ENCODE peak calls at places on chromosomes 5 and 9, in six cellular contexts. One of them, this sample, is unnamed. For H3K36me3, the result is how much of the 10 kb centered on the place peaks cover.

GRCh38 chr9:133105461-133105770 is 15.6 kb downstream of the RALGDS start:
- DNase-seq in HCT116: no peak
- DNase-seq in IMR-90: no peak
- DNase-seq in aorta: no peak
- DNase-seq in tibial artery: peak
- DNase-seq in cardiac muscle cell: no peak
- DNase-seq in this sample: no peak

GRCh38 chr5:119411291-119411934 is 40.9 kb upstream of the HSD17B4 start:
- DNase-seq in HCT116: no peak
- DNase-seq in IMR-90: peak
- DNase-seq in aorta: no peak
- DNase-seq in tibial artery: no peak
- DNase-seq in cardiac muscle cell: no peak
- DNase-seq in this sample: no peak

GRCh38 chr5:14759744-14760547 is 95.4 kb downstream of the OTULIN start:
- DNase-seq in HCT116: no peak
- DNase-seq in IMR-90: no peak
- DNase-seq in aorta: no peak
- DNase-seq in tibial artery: no peak
- DNase-seq in cardiac muscle cell: no peak
- DNase-seq in this sample: no peak

GRCh38 chr5:175872287-175873089 is 1.1 kb downstream of the CPLX2 start:
- DNase-seq in HCT116: no peak
- DNase-seq in IMR-90: no peak
- DNase-seq in aorta: no peak
- DNase-seq in tibial artery: no peak
- DNase-seq in cardiac muscle cell: no peak
- DNase-seq in this sample: no peak

GRCh38 chr5:150783422-150783928 is 4.9 kb downstream of the SMIM3 start:
- DNase-seq in HCT116: peak
- DNase-seq in IMR-90: peak
- DNase-seq in aorta: peak
- DNase-seq in tibial artery: peak
- DNase-seq in cardiac muscle cell: no peak
- DNase-seq in this sample: peak

GRCh38 chr9:132873403-132873802 is 4.7 kb downstream of the AK8 start:
- DNase-seq in HCT116: no peak
- DNase-seq in IMR-90: no peak
- DNase-seq in aorta: no peak
- DNase-seq in tibial artery: no peak
- DNase-seq in cardiac muscle cell: no peak
- DNase-seq in this sample: no peak

GRCh38 chr9:23638011-23638410 is 188.0 kb downstream of the ELAVL2 start:
- DNase-seq in HCT116: no peak
- DNase-seq in IMR-90: no peak
- DNase-seq in aorta: no peak
- DNase-seq in tibial artery: no peak
- DNase-seq in cardiac muscle cell: no peak
- DNase-seq in this sample: no peak

GRCh38 chr5:149215478-149216042 is 56.1 kb upstream of the AFAP1L1 start:
- DNase-seq in HCT116: no peak
- DNase-seq in IMR-90: peak
- DNase-seq in aorta: peak
- DNase-seq in tibial artery: peak
- DNase-seq in cardiac muscle cell: no peak
- DNase-seq in this sample: no peak

GRCh38 chr9:136189394-136190236 is 15.3 kb downstream of the LHX3 start:
- DNase-seq in HCT116: no peak
- DNase-seq in IMR-90: no peak
- DNase-seq in aorta: no peak
- DNase-seq in tibial artery: no peak
- DNase-seq in cardiac muscle cell: no peak
- DNase-seq in this sample: no peak

GRCh38 chr5:112186401-112186990 is 232.6 kb downstream of the EPB41L4A start:
- DNase-seq in HCT116: peak
- DNase-seq in IMR-90: peak
- DNase-seq in aorta: no peak
- DNase-seq in tibial artery: no peak
- DNase-seq in cardiac muscle cell: peak
- DNase-seq in this sample: peak

GRCh38 chr5:1037123-1037670 is 28.6 kb downstream of the NKD2 start:
- DNase-seq in HCT116: no peak
- DNase-seq in IMR-90: no peak
- DNase-seq in aorta: peak
- DNase-seq in tibial artery: no peak
- DNase-seq in cardiac muscle cell: no peak
- DNase-seq in this sample: peak

GRCh38 chr9:123640792-123641222 is 284.8 kb downstream of the CRB2 start:
- DNase-seq in HCT116: no peak
- DNase-seq in IMR-90: no peak
- DNase-seq in aorta: no peak
- DNase-seq in tibial artery: no peak
- DNase-seq in cardiac muscle cell: no peak
- DNase-seq in this sample: peak

DNA sequence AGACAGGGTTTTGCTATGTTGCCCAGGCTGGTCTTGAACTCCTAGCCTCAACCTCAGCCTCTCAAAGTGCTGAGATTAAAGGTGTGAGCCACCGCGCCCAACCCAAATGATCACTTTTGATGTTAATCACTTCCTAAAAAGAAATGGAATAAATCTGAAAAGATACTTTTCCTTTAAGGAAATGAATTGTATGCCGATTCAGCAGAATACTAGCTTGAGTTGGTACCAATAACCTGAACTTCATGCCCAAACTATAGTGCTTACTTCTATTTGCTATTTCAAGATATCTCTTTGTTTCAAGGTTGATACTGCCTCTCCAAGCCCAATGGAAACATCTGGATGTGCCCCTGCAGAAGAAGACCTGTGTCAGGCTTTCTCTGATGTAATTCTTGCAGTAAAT is 4.0 kb downstream of the CCNB1 start:
- DNase-seq in HCT116: no peak
- DNase-seq in IMR-90: no peak
- DNase-seq in aorta: no peak
- DNase-seq in tibial artery: no peak
- DNase-seq in cardiac muscle cell: no peak
- DNase-seq in this sample: no peak
- H3K36me3 ChIP-seq in HCT116: under half
- H3K36me3 ChIP-seq in IMR-90: under half
- H3K36me3 ChIP-seq in aorta: under half
- H3K36me3 ChIP-seq in tibial artery: under half
- H3K36me3 ChIP-seq in cardiac muscle cell: half or more
- H3K36me3 ChIP-seq in this sample: under half

GRCh38 chr5:133978943-133979342 is 10.5 kb upstream of the C5orf15 start:
- DNase-seq in HCT116: no peak
- DNase-seq in IMR-90: no peak
- DNase-seq in aorta: no peak
- DNase-seq in tibial artery: no peak
- DNase-seq in cardiac muscle cell: no peak
- DNase-seq in this sample: no peak

GRCh38 chr5:133980652-133981051 is 12.2 kb upstream of the C5orf15 start:
- DNase-seq in HCT116: no peak
- DNase-seq in IMR-90: no peak
- DNase-seq in aorta: no peak
- DNase-seq in tibial artery: no peak
- DNase-seq in cardiac muscle cell: no peak
- DNase-seq in this sample: no peak

GRCh38 chr5:133974142-133974541 is 5.7 kb upstream of the C5orf15 start:
- DNase-seq in HCT116: no peak
- DNase-seq in IMR-90: no peak
- DNase-seq in aorta: no peak
- DNase-seq in tibial artery: no peak
- DNase-seq in cardiac muscle cell: no peak
- DNase-seq in this sample: no peak

GRCh38 chr5:133977161-133977787 is 8.8 kb upstream of the C5orf15 start:
- DNase-seq in HCT116: no peak
- DNase-seq in IMR-90: peak
- DNase-seq in aorta: no peak
- DNase-seq in tibial artery: no peak
- DNase-seq in cardiac muscle cell: no peak
- DNase-seq in this sample: no peak

GRCh38 chr5:133977858-133978257 is 9.4 kb upstream of the C5orf15 start:
- DNase-seq in HCT116: no peak
- DNase-seq in IMR-90: peak
- DNase-seq in aorta: no peak
- DNase-seq in tibial artery: no peak
- DNase-seq in cardiac muscle cell: no peak
- DNase-seq in this sample: no peak
- H3K36me3 ChIP-seq in HCT116: half or more
- H3K36me3 ChIP-seq in IMR-90: under half
- H3K36me3 ChIP-seq in aorta: under half
- H3K36me3 ChIP-seq in tibial artery: half or more
- H3K36me3 ChIP-seq in cardiac muscle cell: under half
- H3K36me3 ChIP-seq in this sample: under half

GRCh38 chr9:19085295-19085694 is 17.4 kb downstream of the HAUS6 start:
- DNase-seq in HCT116: peak
- DNase-seq in IMR-90: no peak
- DNase-seq in aorta: no peak
- DNase-seq in tibial artery: no peak
- DNase-seq in cardiac muscle cell: peak
- DNase-seq in this sample: peak

DNA sequence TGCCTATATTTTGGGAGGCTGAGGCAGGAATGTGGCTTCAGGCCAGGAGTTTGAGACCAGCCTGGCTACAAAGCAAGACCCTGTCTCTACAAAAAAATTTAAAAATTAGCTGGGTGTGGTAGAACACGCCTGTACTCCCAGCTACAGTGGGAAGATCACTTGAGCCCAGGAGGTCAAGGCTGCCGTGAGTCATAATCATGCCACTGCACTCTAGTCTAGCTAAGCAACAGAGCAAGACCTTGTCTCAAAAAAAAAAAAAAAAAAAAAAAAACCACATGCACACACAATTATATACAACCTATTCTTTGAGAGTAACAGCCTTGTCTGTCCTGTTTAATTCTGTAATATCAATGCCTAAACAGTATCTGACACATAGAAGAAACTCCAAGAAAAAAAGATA is 15.1 kb downstream of the HAUS6 start:
- DNase-seq in HCT116: no peak
- DNase-seq in IMR-90: peak
- DNase-seq in aorta: no peak
- DNase-seq in tibial artery: no peak
- DNase-seq in cardiac muscle cell: no peak
- DNase-seq in this sample: peak
- H3K36me3 ChIP-seq in HCT116: half or more
- H3K36me3 ChIP-seq in IMR-90: under half
- H3K36me3 ChIP-seq in aorta: under half
- H3K36me3 ChIP-seq in tibial artery: half or more
- H3K36me3 ChIP-seq in cardiac muscle cell: half or more
- H3K36me3 ChIP-seq in this sample: under half

DNA sequence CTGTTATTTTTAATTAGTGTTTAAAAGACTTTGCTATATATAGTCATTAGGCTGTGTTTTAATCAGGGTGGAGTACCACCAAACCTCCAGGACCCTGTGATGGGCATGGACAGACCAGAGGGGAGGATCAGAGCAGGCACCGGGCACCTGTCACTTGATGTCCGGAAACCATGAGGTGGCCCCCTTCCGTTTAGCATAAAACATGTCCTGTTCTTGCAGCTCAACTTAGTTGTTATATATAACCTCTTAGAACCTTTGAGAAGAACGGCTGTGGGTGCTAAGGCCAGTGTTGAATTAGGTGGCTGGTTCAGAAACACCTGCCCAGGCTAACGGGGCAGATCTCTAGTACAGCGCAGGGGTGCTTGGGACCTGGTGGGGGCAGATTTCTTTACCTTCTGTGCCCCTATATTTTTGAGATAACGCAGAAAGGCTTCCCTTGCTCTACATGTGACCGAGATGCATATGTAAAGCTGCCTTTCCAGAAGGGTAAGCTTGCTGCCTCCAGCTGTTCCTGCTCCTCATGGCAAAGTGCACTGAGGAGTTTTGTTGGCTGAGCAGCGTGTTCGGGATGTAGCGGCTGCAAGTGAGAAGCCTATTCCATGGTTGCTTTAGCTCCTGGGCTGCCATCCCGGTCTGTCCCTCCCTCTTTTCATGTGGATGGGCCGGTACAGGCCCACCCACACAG is 255.5 kb downstream of the FANCC start:
- DNase-seq in HCT116: no peak
- DNase-seq in IMR-90: no peak
- DNase-seq in aorta: no peak
- DNase-seq in tibial artery: no peak
- DNase-seq in cardiac muscle cell: no peak
- DNase-seq in this sample: no peak
- H3K36me3 ChIP-seq in HCT116: under half
- H3K36me3 ChIP-seq in IMR-90: under half
- H3K36me3 ChIP-seq in aorta: under half
- H3K36me3 ChIP-seq in tibial artery: under half
- H3K36me3 ChIP-seq in cardiac muscle cell: under half
- H3K36me3 ChIP-seq in this sample: under half

GRCh38 chr5:179585903-179586511 is 35.7 kb downstream of the RUFY1 start:
- DNase-seq in HCT116: no peak
- DNase-seq in IMR-90: no peak
- DNase-seq in aorta: peak
- DNase-seq in tibial artery: peak
- DNase-seq in cardiac muscle cell: no peak
- DNase-seq in this sample: no peak

GRCh38 chr5:179588166-179588565 is 35.3 kb downstream of the HNRNPH1 start:
- DNase-seq in HCT116: no peak
- DNase-seq in IMR-90: peak
- DNase-seq in aorta: no peak
- DNase-seq in tibial artery: no peak
- DNase-seq in cardiac muscle cell: no peak
- DNase-seq in this sample: no peak
- H3K36me3 ChIP-seq in HCT116: under half
- H3K36me3 ChIP-seq in IMR-90: under half
- H3K36me3 ChIP-seq in aorta: under half
- H3K36me3 ChIP-seq in tibial artery: half or more
- H3K36me3 ChIP-seq in cardiac muscle cell: half or more
- H3K36me3 ChIP-seq in this sample: under half

GRCh38 chr9:137788561-137789294 is 88.9 kb upstream of the CACNA1B start:
- DNase-seq in HCT116: no peak
- DNase-seq in IMR-90: no peak
- DNase-seq in aorta: no peak
- DNase-seq in tibial artery: no peak
- DNase-seq in cardiac muscle cell: no peak
- DNase-seq in this sample: peak

GRCh38 chr9:137795156-137795666 is 82.4 kb upstream of the CACNA1B start:
- DNase-seq in HCT116: no peak
- DNase-seq in IMR-90: no peak
- DNase-seq in aorta: no peak
- DNase-seq in tibial artery: no peak
- DNase-seq in cardiac muscle cell: no peak
- DNase-seq in this sample: no peak

GRCh38 chr9:137793196-137793841 is 84.3 kb upstream of the CACNA1B start:
- DNase-seq in HCT116: no peak
- DNase-seq in IMR-90: no peak
- DNase-seq in aorta: no peak
- DNase-seq in tibial artery: no peak
- DNase-seq in cardiac muscle cell: no peak
- DNase-seq in this sample: no peak

GRCh38 chr9:137789295-137789895 is 88.2 kb upstream of the CACNA1B start:
- DNase-seq in HCT116: no peak
- DNase-seq in IMR-90: no peak
- DNase-seq in aorta: no peak
- DNase-seq in tibial artery: no peak
- DNase-seq in cardiac muscle cell: no peak
- DNase-seq in this sample: peak

GRCh38 chr9:137791947-137792346 is 85.6 kb upstream of the CACNA1B start:
- DNase-seq in HCT116: no peak
- DNase-seq in IMR-90: no peak
- DNase-seq in aorta: no peak
- DNase-seq in tibial artery: no peak
- DNase-seq in cardiac muscle cell: no peak
- DNase-seq in this sample: no peak
- H3K36me3 ChIP-seq in HCT116: under half
- H3K36me3 ChIP-seq in IMR-90: under half
- H3K36me3 ChIP-seq in aorta: under half
- H3K36me3 ChIP-seq in tibial artery: half or more
- H3K36me3 ChIP-seq in cardiac muscle cell: under half
- H3K36me3 ChIP-seq in this sample: under half

This sample was measured in small intestine.